ENCODE peak calls at places on chromosome 13, in eight cellular contexts. C is T-helper 1 cell; J is T follicular helper cell; B is mucosa of gallbladder; G is stimulated activated CD4-positive, alpha-beta T cell treated with anti-CD3 and anti-CD28 coated beads, Interleukin-1b, Interleukin-23, amount 100 ng/mL, for 4 hours; N is CD8-positive, alpha-beta memory T cell; A is omental fat pad; I is ELR. F is an unnamed sample.

GRCh38 chr13:36370108-36370429 is 23.9 kb upstream of the SPART start:
- DNase-seq in C (no peak), J (no peak), B (no peak), G (no peak), N (no peak), A (no peak), I (no peak), F (no peak)

GRCh38 chr13:100508391-100508790 is 80.2 kb downstream of the GGACT start:
- DNase-seq in C (no peak), J (no peak), B (no peak), G (no peak), N (no peak), A (no peak), I (no peak), F (no peak)

GRCh38 chr13:27794921-27795717 is 2.8 kb downstream of the GSX1 start:
- DNase-seq in C (no peak), J (no peak), B (no peak), G (no peak), N (no peak), A (no peak), I (no peak), F (no peak)

GRCh38 chr13:85080726-85081125 is 718.5 kb downstream of the SLITRK6 start:
- DNase-seq in C (no peak), J (no peak), B (no peak), G (no peak), N (no peak), A (no peak), I (no peak), F (no peak)

GRCh38 chr13:50810998-50811397 is 32.5 kb downstream of the DLEU7 start:
- DNase-seq in C (no peak), J (no peak), B (no peak), G (no peak), N (no peak), A (no peak), I (no peak), F (no peak)

GRCh38 chr13:106433066-106433465 is 102.4 kb downstream of the EFNB2 start:
- DNase-seq in C (no peak), J (no peak), B (no peak), G (no peak), N (no peak), A (no peak), I (peak), F (no peak)

GRCh38 chr13:99516153-99516929 is 15.1 kb downstream of the TM9SF2 start:
- DNase-seq in C (no peak), J (no peak), B (no peak), G (no peak), N (no peak), A (no peak), I (no peak), F (no peak)

GRCh38 chr13:46211521-46212351 is at the start of gene LRRC63:
- DNase-seq in C (peak), J (peak), B (peak), G (peak), N (peak), A (peak), I (peak), F (peak)

GRCh38 chr13:98483636-98484288 is 93.1 kb downstream of the STK24 start:
- DNase-seq in C (no peak), J (no peak), B (no peak), G (no peak), N (no peak), A (no peak), I (no peak), F (no peak)

GRCh38 chr13:33637978-33638743 is 179.8 kb upstream of the RFC3 start:
- DNase-seq in C (no peak), J (no peak), B (no peak), G (no peak), N (no peak), A (no peak), I (peak), F (no peak)

GRCh38 chr13:42073683-42074082 is 25.2 kb downstream of the DGKH start:
- DNase-seq in C (no peak), J (no peak), B (no peak), G (no peak), N (no peak), A (no peak), I (peak), F (no peak)

GRCh38 chr13:78121459-78122348 is 203.1 kb upstream of the EDNRB start:
- DNase-seq in C (no peak), J (no peak), B (peak), G (peak), N (peak), A (no peak), I (peak), F (no peak)

GRCh38 chr13:32381539-32381938 is 46.4 kb downstream of the N4BP2L1 start:
- DNase-seq in C (no peak), J (no peak), B (peak), G (no peak), N (peak), A (no peak), I (peak), F (peak)

GRCh38 chr13:90615236-90615635 is 732.3 kb upstream of the MIR17HG start:
- DNase-seq in C (no peak), J (no peak), B (no peak), G (no peak), N (no peak), A (no peak), I (no peak), F (no peak)

GRCh38 chr13:26591672-26592071 is 34.2 kb downstream of the WASF3 start:
- DNase-seq in C (no peak), J (no peak), B (no peak), G (no peak), N (no peak), A (no peak), I (no peak), F (no peak)

GRCh38 chr13:62357887-62358645 is 942.4 kb upstream of the PCDH20 start:
- DNase-seq in C (no peak), J (no peak), B (no peak), G (no peak), N (no peak), A (no peak), I (peak), F (no peak)

GRCh38 chr13:64248371-64249065 is 2832.9 kb upstream of the PCDH20 start:
- DNase-seq in C (no peak), J (no peak), B (no peak), G (no peak), N (no peak), A (no peak), I (peak), F (no peak)

GRCh38 chr13:110187501-110188161 is 119.3 kb downstream of the COL4A1 start:
- DNase-seq in C (no peak), J (no peak), B (peak), G (no peak), N (no peak), A (peak), I (peak), F (no peak)

GRCh38 chr13:27915301-27916207 is 4.2 kb upstream of the PDX1 start:
- DNase-seq in C (no peak), J (no peak), B (no peak), G (no peak), N (no peak), A (no peak), I (no peak), F (no peak)

GRCh38 chr13:100195568-100195967 is 106.7 kb downstream of the PCCA start:
- DNase-seq in C (no peak), J (no peak), B (no peak), G (no peak), N (no peak), A (no peak), I (no peak), F (no peak)

GRCh38 chr13:35672611-35673010 is 196.1 kb upstream of the MAB21L1 start:
- DNase-seq in C (no peak), J (no peak), B (no peak), G (no peak), N (no peak), A (no peak), I (peak), F (no peak)

F was measured in stimulated activated naive CD4-positive, alpha-beta T cell.